ENCODE peak calls at places on chromosomes 16 and 17, in nine cellular contexts. V is stromal cell of bone marrow; L is left ventricle myocardium inferior; I is RCC 7860; P is COR-L47; E is fibroblast of lung; T is activated naive CD4-positive, alpha-beta T cell treated with Interleukin-2 at 50 U/mL for 16 hours; N is foreskin keratinocyte; F is ELR. C is an unnamed sample.

GRCh38 chr17:17740627-17741237 is 59.5 kb downstream of the RAI1 start:
- DNase-seq in V (no peak), T (peak; percentile 34), N (no peak), E (peak; percentile 67), F (no peak), P (no peak), L (no peak), I (no peak), C (no peak)

GRCh38 chr16:84507011-84507982 is 2.8 kb upstream of the MEAK7 start:
- DNase-seq in P (no peak), N (no peak), F (no peak), L (no peak), I (no peak), T (no peak), V (no peak), E (no peak), C (no peak)

GRCh38 chr17:11240041-11240801 is 792 bp upstream of the SHISA6 start:
- DNase-seq in T (no peak), E (no peak), I (no peak), P (no peak), F (no peak), V (no peak), N (no peak), L (no peak), C (no peak)

GRCh38 chr16:78072275-78072674 is 27.2 kb upstream of the WWOX start:
- DNase-seq in N (no peak), F (no peak), T (no peak), I (no peak), P (no peak), V (no peak), L (no peak), E (no peak), C (no peak)

GRCh38 chr17:9001539-9001938 is 19.8 kb upstream of the NTN1 start:
- DNase-seq in I (no peak), E (no peak), V (no peak), F (no peak), P (no peak), T (no peak), L (no peak), N (no peak), C (no peak)

GRCh38 chr17:44587339-44587738 is 30.1 kb downstream of the FZD2 start:
- DNase-seq in N (peak; percentile 78), T (no peak), L (peak; percentile 39), V (peak; percentile 69), I (peak; percentile 94), F (peak; percentile 92), P (no peak), E (peak; percentile 99), C (peak; percentile 92)

GRCh38 chr17:65109990-65110680 is 27.0 kb upstream of the RGS9 start:
- DNase-seq in P (no peak), V (peak; percentile 42), N (no peak), I (no peak), F (peak; percentile 37), T (no peak), E (peak; percentile 82), L (no peak), C (no peak)

GRCh38 chr17:68707032-68707431 is 105.9 kb upstream of the FAM20A start:
- DNase-seq in I (no peak), L (no peak), E (peak; percentile 56), T (no peak), F (peak; percentile 61), N (peak; percentile 32), V (peak; percentile 82), P (no peak), C (peak; percentile 43)

GRCh38 chr16:81491522-81492188 is 47.0 kb downstream of the CMIP start:
- DNase-seq in L (no peak), P (no peak), I (peak; percentile 6), N (no peak), E (peak; percentile 48), V (no peak), T (no peak), F (peak; percentile 54), C (no peak)

GRCh38 chr17:39132192-39132600 is 19.2 kb downstream of the PLXDC1 start:
- DNase-seq in T (no peak), N (no peak), F (peak; percentile 83), V (peak; percentile 94), E (peak; percentile 72), I (peak; percentile 63), P (no peak), L (no peak), C (peak; percentile 61)

GRCh38 chr17:80984749-80985148 is 6.9 kb upstream of the CHMP6 start:
- DNase-seq in P (no peak), L (no peak), T (no peak), F (peak; percentile 98), E (peak; percentile 98), N (no peak), V (peak; percentile 81), I (peak; percentile 71), C (peak; percentile 88)

GRCh38 chr17:21539146-21539545 is 153.2 kb upstream of the KCNJ18 start:
- DNase-seq in I (peak; percentile 14), T (no peak), V (no peak), P (no peak), F (peak; percentile 47), L (no peak), N (peak; percentile 71), E (peak; percentile 20), C (no peak)

GRCh38 chr16:57643902-57644301 is 15.5 kb downstream of the ADGRG1 start:
- DNase-seq in N (no peak), V (no peak), L (no peak), I (no peak), T (no peak), E (no peak), P (no peak), F (no peak), C (no peak)